ENCODE peak calls at places on chromosomes 12 and 14, in four cellular contexts. N is cardiac fibroblast, D is progenitor cell of endocrine pancreas, C is astrocyte of the spinal cord. E is an unnamed sample.

GRCh38 chr12:11727133-11727664 is 77.7 kb downstream of the ETV6 start:
- DNase-seq in N (no peak), C (no peak), D (no peak), E (no peak)

GRCh38 chr14:63991833-63992232 is 139.0 kb downstream of the SYNE2 start:
- DNase-seq in N (no peak), C (no peak), D (no peak), E (no peak)

GRCh38 chr12:82647853-82648252 is 38.9 kb upstream of the TMTC2 start:
- DNase-seq in D (no peak), N (no peak), C (no peak), E (no peak)

GRCh38 chr14:21309238-21309636 is 29.4 kb downstream of the RPGRIP1 start:
- DNase-seq in C (no peak), N (no peak), D (no peak), E (no peak)

GRCh38 chr14:100067971-100068959 is 3.0 kb downstream of the EVL start:
- DNase-seq in C (no peak), D (no peak), N (peak), E (peak)

GRCh38 chr14:80977103-80977728 is 21.8 kb downstream of the TSHR start:
- DNase-seq in N (no peak), D (no peak), C (no peak), E (no peak)

GRCh38 chr14:63432228-63432627 is 110.9 kb downstream of the PPP2R5E start:
- DNase-seq in N (no peak), C (no peak), D (no peak), E (no peak)

GRCh38 chr14:21068521-21069387 is 1.4 kb upstream of the ARHGEF40 start:
- DNase-seq in C (peak), D (peak), N (peak), E (no peak)

GRCh38 chr14:24630087-24630871 is 3.7 kb downstream of the GZMB start:
- DNase-seq in N (no peak), C (no peak), D (no peak), E (no peak)

GRCh38 chr12:39122562-39123204 is 217.3 kb upstream of the CPNE8 start:
- DNase-seq in C (no peak), N (no peak), D (no peak), E (no peak)

GRCh38 chr14:57244103-57244502 is 24.6 kb downstream of the EXOC5 start:
- DNase-seq in D (no peak), C (peak), N (peak), E (no peak)

GRCh38 chr12:122473543-122474323 is 27.0 kb downstream of the ZCCHC8 start:
- DNase-seq in D (no peak), C (no peak), N (peak), E (no peak)

GRCh38 chr14:90452366-90452765 is 55.5 kb downstream of the CALM1 start:
- DNase-seq in N (no peak), D (no peak), C (no peak), E (no peak)

GRCh38 chr12:6323340-6323994 is 13.0 kb downstream of the PLEKHG6 start:
- DNase-seq in D (no peak), C (peak), N (peak), E (no peak)

GRCh38 chr14:104196461-104197180 is 58.2 kb downstream of the KIF26A start:
- DNase-seq in N (no peak), D (no peak), C (no peak), E (no peak)

GRCh38 chr12:114294303-114294685 is 111.7 kb downstream of the TBX5 start:
- DNase-seq in N (no peak), D (no peak), C (no peak), E (no peak)

GRCh38 chr12:108649126-108649525 is 15.4 kb upstream of the SELPLG start:
- DNase-seq in N (peak), C (peak), D (no peak), E (no peak)

GRCh38 chr14:69316449-69317391 is 56.8 kb downstream of the GALNT16 start:
- DNase-seq in C (peak), N (peak), D (no peak), E (no peak)

GRCh38 chr12:127191124-127191523 is 1075.8 kb upstream of the TMEM132C start:
- DNase-seq in C (peak), N (peak), D (no peak), E (no peak)

GRCh38 chr12:72388322-72388721 is 116.2 kb downstream of the TRHDE start:
- DNase-seq in C (no peak), N (no peak), D (no peak), E (no peak)

GRCh38 chr12:4584281-4584680 is 22.3 kb downstream of the DYRK4 start:
- DNase-seq in D (no peak), C (no peak), N (no peak), E (no peak)

GRCh38 chr12:2651061-2651965 is 143.5 kb upstream of the FKBP4 start:
- DNase-seq in N (no peak), D (no peak), C (no peak), E (no peak)

GRCh38 chr14:100523536-100524025 is 63.6 kb downstream of the BEGAIN start:
- DNase-seq in C (no peak), N (no peak), D (no peak), E (no peak)

DNA sequence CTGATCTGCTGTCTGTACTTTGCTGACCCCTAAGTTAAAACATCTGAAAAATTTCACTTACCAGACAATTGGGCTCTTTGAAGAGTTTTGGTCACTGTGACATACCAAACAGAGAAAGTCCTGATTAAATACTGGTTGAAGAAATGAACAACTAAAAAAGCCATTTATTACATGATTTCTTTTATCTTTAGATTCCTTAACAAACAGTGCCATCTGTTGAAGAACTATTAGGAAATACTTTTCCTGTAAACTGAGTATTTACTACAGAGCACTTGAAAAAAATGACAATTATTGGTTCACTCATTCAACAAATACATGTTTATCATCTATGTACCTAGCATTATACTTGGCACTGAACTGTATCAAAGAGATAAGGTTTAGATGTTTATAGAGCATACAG is 6.5 kb upstream of the WASHC4 start:
- DNase-seq in C (no peak), N (peak), D (no peak), E (no peak)
- TF ChIP-seq CTCF in C (no peak), N (no peak), D (no peak), E (no peak)

DNA sequence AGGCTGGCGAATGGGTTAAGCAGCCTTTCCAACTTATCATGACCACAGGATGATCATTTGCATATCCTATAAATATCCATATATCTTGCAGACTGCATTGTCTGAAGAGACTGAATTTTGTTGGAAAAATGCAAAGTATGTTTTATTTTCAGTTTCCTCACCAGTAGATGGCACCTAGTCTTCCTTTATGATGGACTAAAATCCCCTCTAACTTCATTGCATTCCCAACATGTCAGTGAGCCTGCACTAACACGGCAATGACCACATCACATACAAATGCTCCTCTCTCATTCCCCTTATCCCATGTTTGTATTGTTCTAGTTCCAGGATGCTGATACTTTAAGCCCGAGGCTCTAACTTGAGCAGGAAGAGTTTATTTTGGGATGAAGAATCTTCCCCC is 24.7 kb upstream of the MYBPC1 start:
- DNase-seq in N (peak), D (no peak), C (peak), E (no peak)
- TF ChIP-seq CTCF in N (no peak), D (peak), C (peak), E (no peak)

GRCh38 chr12:104105461-104105860 is 32.5 kb downstream of the NFYB start:
- DNase-seq in C (no peak), N (no peak), D (no peak), E (no peak)

GRCh38 chr12:104106965-104107364 is 31.0 kb downstream of the NFYB start:
- DNase-seq in C (no peak), N (no peak), D (no peak), E (no peak)

GRCh38 chr12:104115587-104115975 is 22.4 kb downstream of the NFYB start:
- DNase-seq in D (no peak), N (no peak), C (no peak), E (no peak)

GRCh38 chr12:104108755-104109445 is 29.1 kb downstream of the NFYB start:
- DNase-seq in D (peak), C (peak), N (peak), E (peak)

DNA sequence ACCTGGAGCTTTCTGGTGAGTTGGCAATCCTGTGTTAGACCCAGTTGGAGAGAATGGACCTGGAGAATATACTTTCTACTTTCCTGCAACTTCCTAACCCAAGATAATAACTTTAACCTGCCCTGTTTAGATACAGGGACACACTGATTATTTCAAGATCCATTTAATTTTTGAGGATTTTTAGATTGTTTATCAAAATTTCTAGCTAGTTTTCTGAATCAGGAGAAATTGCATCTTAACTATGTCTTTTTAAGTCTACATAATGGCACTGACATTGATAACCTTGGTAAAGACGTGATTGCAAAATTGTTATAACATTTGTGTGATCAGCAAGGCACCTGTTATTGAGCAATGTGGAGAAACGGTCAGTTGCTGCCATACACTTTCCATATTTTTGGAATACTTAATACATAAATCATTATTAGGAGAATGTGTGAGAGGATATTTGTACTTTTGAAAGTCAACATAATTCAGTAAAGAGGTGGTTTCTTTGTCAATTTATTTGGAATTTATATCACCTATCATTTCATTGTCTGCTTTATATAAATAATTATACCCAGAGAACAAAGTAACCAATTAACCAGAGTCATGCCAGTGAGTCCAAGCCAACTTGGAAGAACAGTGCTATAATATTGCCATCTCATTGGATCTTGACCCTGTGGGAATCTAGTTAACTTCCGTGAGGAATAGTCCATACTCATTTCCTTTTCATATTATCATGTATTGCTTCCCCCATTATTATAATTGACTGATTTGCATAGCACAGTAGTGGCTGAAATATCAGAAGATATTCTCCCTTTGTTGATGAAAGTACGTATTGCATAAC is 28.4 kb downstream of the NFYB start:
- DNase-seq in D (no peak), N (no peak), C (no peak), E (no peak)
- TF ChIP-seq CTCF in D (no peak), N (no peak), C (no peak), E (no peak)

DNA sequence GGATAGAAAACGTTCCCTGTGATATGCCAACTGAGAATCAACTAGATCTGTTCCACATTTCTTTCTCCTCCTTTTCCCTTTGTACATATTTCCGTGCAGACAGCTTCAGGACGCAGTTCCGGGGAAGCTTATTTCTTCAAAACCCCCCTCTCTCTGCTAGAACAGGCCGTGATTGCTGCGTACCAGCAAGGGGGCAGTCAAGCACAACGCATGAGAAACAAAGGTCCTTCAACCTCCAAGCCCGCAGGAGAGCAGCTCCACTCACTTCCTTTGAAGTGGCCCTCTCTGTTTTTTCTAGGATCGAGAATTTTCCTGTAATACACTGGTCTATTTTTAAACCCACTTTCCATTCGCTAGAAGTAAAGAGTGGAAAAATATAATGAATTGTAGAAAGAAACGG is 80.8 kb downstream of the ZNF664 start:
- DNase-seq in N (peak), C (peak), D (no peak), E (no peak)
- TF ChIP-seq CTCF in N (peak), C (peak), D (peak), E (no peak)

DNA sequence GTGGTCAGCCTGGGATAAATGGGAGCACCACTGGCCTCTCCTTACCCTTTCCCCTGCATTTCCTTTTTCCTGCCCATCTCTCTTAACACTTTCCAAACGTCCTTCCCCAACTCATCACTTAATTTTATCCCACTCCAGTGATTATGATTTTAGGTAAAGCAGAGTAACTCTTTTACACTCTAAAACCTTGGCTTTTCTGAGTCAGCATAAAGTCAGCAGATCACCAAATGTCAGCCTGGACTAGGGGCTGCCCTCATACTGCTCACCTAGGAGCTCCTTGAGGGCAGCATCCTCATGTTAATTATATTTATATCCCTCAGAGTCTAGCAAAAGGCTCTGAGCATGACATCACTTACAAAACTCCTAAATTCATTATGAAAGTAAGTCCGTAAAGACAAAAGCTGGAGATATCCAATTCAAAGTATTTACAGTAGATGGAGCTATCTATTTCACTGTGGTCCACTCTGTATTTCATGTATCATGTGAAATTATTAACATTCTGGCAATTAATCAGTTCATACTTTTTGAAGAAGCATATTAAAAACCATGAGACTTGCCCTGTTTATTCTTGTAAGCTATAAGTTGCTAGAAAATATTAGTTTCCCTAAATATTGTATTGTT is 17.0 kb upstream of the DICER1 start:
- DNase-seq in N (peak), D (no peak), C (peak), E (no peak)
- TF ChIP-seq CTCF in N (peak), D (no peak), C (peak), E (no peak)

GRCh38 chr14:84760506-84760905 is 769.4 kb upstream of the FLRT2 start:
- DNase-seq in C (no peak), N (no peak), D (no peak), E (no peak)
- TF ChIP-seq CTCF in C (no peak), N (no peak), D (no peak), E (no peak)

GRCh38 chr14:75003250-75004027 is 718 bp downstream of the EIF2B2 start:
- DNase-seq in C (no peak), D (no peak), N (no peak), E (no peak)

GRCh38 chr14:75005357-75005756 is 2.6 kb downstream of the EIF2B2 start:
- DNase-seq in D (no peak), C (no peak), N (no peak), E (no peak)

GRCh38 chr14:75001899-75002298 is 822 bp upstream of the EIF2B2 start:
- DNase-seq in C (no peak), D (no peak), N (no peak), E (no peak)

GRCh38 chr14:75001261-75001660 is 1.5 kb upstream of the EIF2B2 start:
- DNase-seq in D (no peak), N (no peak), C (no peak), E (no peak)

GRCh38 chr14:75002392-75003249 is at the start of gene EIF2B2:
- DNase-seq in C (peak), N (peak), D (peak), E (peak)
- TF ChIP-seq CTCF in C (no peak), N (no peak), D (peak), E (no peak)